ENCODE peak calls at places on chromosomes 2 and 18, in four cellular contexts. D is HCT116, E is K562, F is SK-N-SH. V is an unnamed sample.

GRCh38 chr18:24656571-24656971 is 196.1 kb downstream of the HRH4 start:
- DNase-seq in D (no peak), E (no peak), F (no peak), V (no peak)

GRCh38 chr2:23414876-23415275 is 29.9 kb downstream of the KLHL29 start:
- DNase-seq in D (no peak), E (peak), F (peak), V (peak)

GRCh38 chr2:218273908-218274249 is 3.6 kb downstream of the PNKD start:
- DNase-seq in D (no peak), E (no peak), F (no peak), V (no peak)

GRCh38 chr2:235630723-235631122 is 136.9 kb downstream of the AGAP1 start:
- DNase-seq in D (no peak), E (no peak), F (no peak), V (no peak)

GRCh38 chr18:22983175-22983574 is 50.0 kb downstream of the RBBP8 start:
- DNase-seq in D (peak), E (no peak), F (peak), V (peak)

GRCh38 chr2:33322099-33322498 is 154.3 kb upstream of the RASGRP3 start:
- DNase-seq in D (no peak), E (no peak), F (no peak), V (no peak)

GRCh38 chr2:55099878-55100820 is 49.9 kb upstream of the RTN4 start:
- DNase-seq in D (no peak), E (no peak), F (no peak), V (no peak)

GRCh38 chr2:45905643-45905969 is 254.1 kb downstream of the PRKCE start:
- DNase-seq in D (no peak), E (no peak), F (no peak), V (peak)

GRCh38 chr18:32549248-32549842 is 78.7 kb upstream of the GAREM1 start:
- DNase-seq in D (peak), E (peak), F (peak), V (peak)

GRCh38 chr18:1014951-1015627 is 110.4 kb downstream of the ADCYAP1 start:
- DNase-seq in D (no peak), E (no peak), F (no peak), V (no peak)

GRCh38 chr2:95056461-95057459 is 31.3 kb downstream of the MAL start:
- DNase-seq in D (no peak), E (no peak), F (no peak), V (peak)

GRCh38 chr18:54423831-54424230 is 66.1 kb downstream of the C18orf54 start:
- DNase-seq in D (no peak), E (no peak), F (no peak), V (no peak)

GRCh38 chr2:105797298-105797819 is 52.6 kb downstream of the NCK2 start:
- DNase-seq in D (no peak), E (no peak), F (no peak), V (peak)

GRCh38 chr18:13338318-13338717 is 119.8 kb downstream of the LDLRAD4 start:
- DNase-seq in D (no peak), E (no peak), F (no peak), V (peak)

GRCh38 chr2:151851761-151852160 is 23.5 kb upstream of the ARL5A start:
- DNase-seq in D (no peak), E (no peak), F (no peak), V (peak)

GRCh38 chr2:236168110-236169067 is at the start of gene GBX2:
- DNase-seq in D (peak), E (peak), F (peak), V (no peak)

GRCh38 chr2:149278146-149278878 is 52.1 kb upstream of the LYPD6 start:
- DNase-seq in D (no peak), E (no peak), F (no peak), V (no peak)

GRCh38 chr2:78063246-78064020 is 541.3 kb upstream of the LRRTM4 start:
- DNase-seq in D (no peak), E (no peak), F (no peak), V (no peak)
- TF ChIP-seq ELF1 in D (no peak), E (no peak), F (no peak), V (no peak)

GRCh38 chr2:113088173-113088992 is 20.6 kb downstream of the IL1F10 start:
- DNase-seq in D (no peak), E (no peak), F (no peak), V (peak)
- TF ChIP-seq REST in D (no peak), E (no peak), F (no peak), V (peak)

GRCh38 chr2:195601361-195601760 is 55.7 kb upstream of the SLC39A10 start:
- DNase-seq in D (no peak), E (no peak), F (no peak), V (no peak)
- TF ChIP-seq ELF1 in D (no peak), E (no peak), F (no peak), V (no peak)

DNA sequence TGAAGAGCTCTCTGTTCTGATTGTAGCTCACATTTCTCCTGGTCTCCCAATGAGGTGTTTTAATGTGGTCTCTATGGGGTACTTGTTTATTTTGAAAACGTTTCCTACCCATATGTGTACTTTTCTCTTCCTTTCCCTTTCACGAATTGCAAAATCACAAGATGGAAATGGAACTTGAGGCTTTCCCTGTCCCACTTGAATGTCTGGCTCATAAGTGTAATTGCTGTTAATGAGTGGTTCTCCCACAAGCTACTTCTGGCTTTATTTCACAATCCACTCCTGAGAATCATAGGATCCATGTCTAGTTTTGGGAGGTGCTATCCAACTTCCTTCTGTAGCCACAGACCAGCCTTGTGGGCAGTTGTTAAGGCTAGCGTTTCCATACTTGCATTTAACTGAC is 81.1 kb upstream of the CAVIN2 start:
- DNase-seq in D (no peak), E (no peak), F (no peak), V (no peak)
- TF ChIP-seq REST in D (no peak), E (no peak), F (no peak), V (no peak)

GRCh38 chr2:233287871-233288270 is 19.7 kb upstream of the SAG start:
- DNase-seq in D (no peak), E (no peak), F (no peak), V (no peak)
- TF ChIP-seq ELF1 in D (no peak), E (no peak), F (no peak), V (no peak)

DNA sequence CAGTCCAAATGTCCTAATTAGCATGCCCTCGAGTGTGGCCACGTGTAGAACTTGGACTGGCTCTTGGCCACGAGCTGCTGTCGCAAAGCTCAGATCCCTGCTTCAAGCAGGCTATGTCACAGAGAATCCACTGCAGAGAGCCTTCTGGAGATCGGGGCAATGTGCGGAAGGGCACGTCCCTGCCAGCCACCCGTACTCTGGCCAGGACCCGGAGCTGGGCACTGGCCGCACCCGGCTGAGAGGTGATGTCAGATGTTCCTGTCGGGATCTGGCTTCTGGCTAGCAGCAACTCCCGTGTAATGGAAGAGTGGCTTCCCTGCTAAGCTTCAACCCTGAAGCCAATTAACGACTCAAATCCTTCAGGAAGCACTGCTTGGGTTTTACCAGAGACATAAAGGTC is 432.7 kb upstream of the ID2 start:
- DNase-seq in D (no peak), E (no peak), F (no peak), V (no peak)
- TF ChIP-seq REST in D (no peak), E (no peak), F (no peak), V (no peak)